ENCODE peak calls at places on chromosomes 11 and 22, in five cellular contexts. One of them, this sample, is unnamed.

GRCh38 chr22:49850959-49851815 is 2.5 kb upstream of the ZBED4 start:
- DNase-seq in spleen: peak
- DNase-seq in aorta: no peak
- DNase-seq in H7: no peak
- DNase-seq in fibroblast of mammary gland: no peak
- DNase-seq in this sample: peak

GRCh38 chr11:94077568-94078293 is 50.9 kb upstream of the PANX1 start:
- DNase-seq in spleen: no peak
- DNase-seq in aorta: no peak
- DNase-seq in H7: no peak
- DNase-seq in fibroblast of mammary gland: no peak
- DNase-seq in this sample: no peak

GRCh38 chr11:95337175-95337957 is 106.4 kb upstream of the SESN3 start:
- DNase-seq in spleen: peak
- DNase-seq in aorta: peak
- DNase-seq in H7: peak
- DNase-seq in fibroblast of mammary gland: peak
- DNase-seq in this sample: peak

GRCh38 chr22:20979243-20979809 is 2.8 kb upstream of the LZTR1 start:
- DNase-seq in spleen: no peak
- DNase-seq in aorta: peak
- DNase-seq in H7: peak
- DNase-seq in fibroblast of mammary gland: peak
- DNase-seq in this sample: peak

GRCh38 chr11:69301491-69302401 is 7.8 kb downstream of the MYEOV start:
- DNase-seq in spleen: no peak
- DNase-seq in aorta: peak
- DNase-seq in H7: no peak
- DNase-seq in fibroblast of mammary gland: peak
- DNase-seq in this sample: no peak

GRCh38 chr22:31094741-31095140 is 12.6 kb downstream of the SELENOM start:
- DNase-seq in spleen: no peak
- DNase-seq in aorta: no peak
- DNase-seq in H7: no peak
- DNase-seq in fibroblast of mammary gland: no peak
- DNase-seq in this sample: no peak

GRCh38 chr11:3056296-3057068 is 741 bp downstream of the CARS1 start:
- DNase-seq in spleen: no peak
- DNase-seq in aorta: no peak
- DNase-seq in H7: peak
- DNase-seq in fibroblast of mammary gland: no peak
- DNase-seq in this sample: peak

GRCh38 chr11:88522624-88523361 is 185.3 kb upstream of the CTSC start:
- DNase-seq in spleen: no peak
- DNase-seq in aorta: no peak
- DNase-seq in H7: no peak
- DNase-seq in fibroblast of mammary gland: no peak
- DNase-seq in this sample: no peak

GRCh38 chr11:59053387-59053786 is 32.7 kb upstream of the GLYATL1B start:
- DNase-seq in spleen: peak
- DNase-seq in aorta: peak
- DNase-seq in H7: no peak
- DNase-seq in fibroblast of mammary gland: peak
- DNase-seq in this sample: peak

GRCh38 chr11:29260939-29261705 is 755.7 kb downstream of the KCNA4 start:
- DNase-seq in spleen: no peak
- DNase-seq in aorta: no peak
- DNase-seq in H7: no peak
- DNase-seq in fibroblast of mammary gland: peak
- DNase-seq in this sample: no peak

GRCh38 chr11:44780940-44781631 is 54.3 kb downstream of the TSPAN18 start:
- DNase-seq in spleen: peak
- DNase-seq in aorta: no peak
- DNase-seq in H7: no peak
- DNase-seq in fibroblast of mammary gland: no peak
- DNase-seq in this sample: peak

GRCh38 chr11:59267196-59267595 is 54.5 kb upstream of the MPEG1 start:
- DNase-seq in spleen: no peak
- DNase-seq in aorta: no peak
- DNase-seq in H7: no peak
- DNase-seq in fibroblast of mammary gland: no peak
- DNase-seq in this sample: peak

GRCh38 chr11:92709329-92709728 is 260.1 kb upstream of the MTNR1B start:
- DNase-seq in spleen: no peak
- DNase-seq in aorta: no peak
- DNase-seq in H7: peak
- DNase-seq in fibroblast of mammary gland: no peak
- DNase-seq in this sample: no peak

GRCh38 chr22:19984201-19984753 is 32.3 kb downstream of the ARVCF start:
- DNase-seq in spleen: peak
- DNase-seq in aorta: peak
- DNase-seq in H7: no peak
- DNase-seq in fibroblast of mammary gland: peak
- DNase-seq in this sample: no peak

GRCh38 chr11:69287968-69288882 is 5.7 kb upstream of the MYEOV start:
- DNase-seq in spleen: no peak
- DNase-seq in aorta: no peak
- DNase-seq in H7: no peak
- DNase-seq in fibroblast of mammary gland: no peak
- DNase-seq in this sample: no peak

GRCh38 chr11:2529636-2530035 is 84.8 kb downstream of the KCNQ1 start:
- DNase-seq in spleen: peak
- DNase-seq in aorta: peak
- DNase-seq in H7: peak
- DNase-seq in fibroblast of mammary gland: no peak
- DNase-seq in this sample: peak

GRCh38 chr11:2196970-2197770 is 25.6 kb upstream of the TH start:
- DNase-seq in spleen: peak
- DNase-seq in aorta: peak
- DNase-seq in H7: peak
- DNase-seq in fibroblast of mammary gland: peak
- DNase-seq in this sample: peak

GRCh38 chr22:40452730-40453487 is 82.5 kb downstream of the SGSM3 start:
- DNase-seq in spleen: no peak
- DNase-seq in aorta: no peak
- DNase-seq in H7: no peak
- DNase-seq in fibroblast of mammary gland: no peak
- DNase-seq in this sample: no peak

GRCh38 chr11:67356867-67357561 is 3.7 kb upstream of the POLD4 start:
- DNase-seq in spleen: peak
- DNase-seq in aorta: peak
- DNase-seq in H7: peak
- DNase-seq in fibroblast of mammary gland: peak
- DNase-seq in this sample: peak
- H3K4me3 ChIP-seq in spleen: no peak
- H3K4me3 ChIP-seq in aorta: no peak
- H3K4me3 ChIP-seq in H7: no peak
- H3K4me3 ChIP-seq in fibroblast of mammary gland: no peak
- H3K4me3 ChIP-seq in this sample: no peak

DNA sequence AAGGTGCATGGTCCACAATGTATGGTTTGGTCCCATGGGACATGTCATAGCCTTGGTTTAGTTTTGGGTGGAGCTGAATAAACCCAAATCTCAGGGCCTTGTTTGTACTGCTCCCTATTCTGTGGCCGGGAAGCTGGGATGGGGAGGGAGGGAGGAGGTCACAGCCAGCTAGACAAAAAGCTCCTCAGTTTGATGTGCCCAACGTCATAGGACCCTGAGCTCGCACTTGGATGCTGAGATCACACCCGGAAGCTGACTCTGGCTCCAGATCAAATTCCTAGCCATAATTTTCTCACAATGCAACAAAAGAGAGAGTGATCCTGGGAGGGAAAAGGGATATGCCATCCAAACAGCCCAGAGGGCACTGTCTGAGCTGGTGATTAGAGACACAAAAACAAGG is 1.5 kb downstream of the HSPB2 start:
- DNase-seq in spleen: no peak
- DNase-seq in aorta: peak
- DNase-seq in H7: no peak
- DNase-seq in fibroblast of mammary gland: peak
- DNase-seq in this sample: no peak
- H3K4me3 ChIP-seq in spleen: no peak
- H3K4me3 ChIP-seq in aorta: peak
- H3K4me3 ChIP-seq in H7: no peak
- H3K4me3 ChIP-seq in fibroblast of mammary gland: no peak
- H3K4me3 ChIP-seq in this sample: no peak

DNA sequence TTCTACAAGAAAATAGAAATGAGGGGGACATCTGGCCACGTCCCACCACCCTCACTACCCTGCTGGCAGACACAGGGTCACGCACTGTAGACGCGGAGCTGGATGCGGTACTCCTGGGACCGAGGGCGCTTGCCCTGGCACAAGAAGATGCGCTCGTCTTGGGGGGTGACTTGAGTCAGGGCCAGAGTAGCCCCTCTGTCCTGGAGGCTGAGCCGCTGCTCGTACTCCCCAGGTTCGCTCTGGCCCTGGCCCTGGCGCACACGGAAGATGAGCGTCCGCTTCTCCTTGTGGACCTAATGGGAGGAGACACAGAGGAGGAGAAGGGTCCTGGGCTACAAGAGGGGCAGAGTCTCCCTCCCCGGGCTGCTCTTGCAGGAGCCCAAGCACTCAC is 2.2 kb downstream of the MCAM start:
- DNase-seq in spleen: no peak
- DNase-seq in aorta: no peak
- DNase-seq in H7: no peak
- DNase-seq in fibroblast of mammary gland: no peak
- DNase-seq in this sample: no peak
- H3K4me3 ChIP-seq in spleen: no peak
- H3K4me3 ChIP-seq in aorta: peak
- H3K4me3 ChIP-seq in H7: no peak
- H3K4me3 ChIP-seq in fibroblast of mammary gland: no peak
- H3K4me3 ChIP-seq in this sample: no peak

GRCh38 chr11:57424137-57424801 is 2.7 kb downstream of the SLC43A3 start:
- DNase-seq in spleen: no peak
- DNase-seq in aorta: no peak
- DNase-seq in H7: no peak
- DNase-seq in fibroblast of mammary gland: no peak
- DNase-seq in this sample: no peak
- H3K4me3 ChIP-seq in spleen: no peak
- H3K4me3 ChIP-seq in aorta: no peak
- H3K4me3 ChIP-seq in H7: no peak
- H3K4me3 ChIP-seq in fibroblast of mammary gland: peak
- H3K4me3 ChIP-seq in this sample: no peak

DNA sequence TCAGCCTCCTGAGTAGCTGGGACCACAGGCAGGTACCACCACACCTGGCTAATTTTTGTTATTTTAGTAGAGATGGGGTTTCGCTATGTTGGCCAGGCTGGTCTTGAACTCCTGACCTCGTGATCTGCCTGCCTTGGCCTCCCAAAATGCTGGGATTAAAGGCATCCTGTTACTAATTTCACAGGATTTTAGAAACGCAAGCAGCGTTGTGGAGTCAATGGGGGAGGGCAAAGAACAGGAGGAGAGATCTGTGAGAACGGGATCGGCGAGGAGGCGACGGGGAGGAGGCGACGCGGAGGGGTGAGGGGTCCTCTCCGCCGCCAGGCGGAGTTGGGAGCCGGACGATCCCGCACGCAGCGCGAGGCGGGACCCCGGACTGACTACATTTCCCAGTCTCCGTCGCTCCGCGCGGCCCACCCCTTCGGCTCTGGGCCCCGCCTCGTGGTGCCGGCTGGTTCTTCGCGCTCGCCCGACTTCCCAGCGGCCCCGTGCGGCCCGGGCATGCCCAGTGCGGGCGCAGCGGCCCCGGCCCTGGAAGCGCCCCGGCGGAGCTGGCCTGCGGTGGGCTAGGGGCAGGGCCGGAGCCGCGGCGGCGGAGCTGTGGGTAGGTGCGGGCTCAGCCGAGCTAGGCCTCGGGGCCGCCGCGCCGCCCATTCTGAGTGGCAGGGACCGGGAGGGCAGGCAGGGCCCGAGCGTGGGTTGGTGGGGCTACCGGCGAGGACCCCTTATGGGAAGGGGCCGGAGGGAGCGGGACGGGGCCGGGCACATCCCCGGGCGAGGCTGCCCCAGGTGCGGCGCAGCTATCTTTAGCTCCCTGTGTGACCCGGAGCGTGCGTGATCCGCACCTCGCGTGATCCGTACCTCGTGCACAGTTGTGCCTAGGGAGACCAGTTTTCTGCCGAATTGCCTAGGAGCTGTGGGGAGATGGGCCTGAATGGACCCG is at the start of gene EI24:
- DNase-seq in spleen: peak
- DNase-seq in aorta: peak
- DNase-seq in H7: peak
- DNase-seq in fibroblast of mammary gland: peak
- DNase-seq in this sample: peak
- H3K4me3 ChIP-seq in spleen: peak
- H3K4me3 ChIP-seq in aorta: peak
- H3K4me3 ChIP-seq in H7: peak
- H3K4me3 ChIP-seq in fibroblast of mammary gland: peak
- H3K4me3 ChIP-seq in this sample: peak

DNA sequence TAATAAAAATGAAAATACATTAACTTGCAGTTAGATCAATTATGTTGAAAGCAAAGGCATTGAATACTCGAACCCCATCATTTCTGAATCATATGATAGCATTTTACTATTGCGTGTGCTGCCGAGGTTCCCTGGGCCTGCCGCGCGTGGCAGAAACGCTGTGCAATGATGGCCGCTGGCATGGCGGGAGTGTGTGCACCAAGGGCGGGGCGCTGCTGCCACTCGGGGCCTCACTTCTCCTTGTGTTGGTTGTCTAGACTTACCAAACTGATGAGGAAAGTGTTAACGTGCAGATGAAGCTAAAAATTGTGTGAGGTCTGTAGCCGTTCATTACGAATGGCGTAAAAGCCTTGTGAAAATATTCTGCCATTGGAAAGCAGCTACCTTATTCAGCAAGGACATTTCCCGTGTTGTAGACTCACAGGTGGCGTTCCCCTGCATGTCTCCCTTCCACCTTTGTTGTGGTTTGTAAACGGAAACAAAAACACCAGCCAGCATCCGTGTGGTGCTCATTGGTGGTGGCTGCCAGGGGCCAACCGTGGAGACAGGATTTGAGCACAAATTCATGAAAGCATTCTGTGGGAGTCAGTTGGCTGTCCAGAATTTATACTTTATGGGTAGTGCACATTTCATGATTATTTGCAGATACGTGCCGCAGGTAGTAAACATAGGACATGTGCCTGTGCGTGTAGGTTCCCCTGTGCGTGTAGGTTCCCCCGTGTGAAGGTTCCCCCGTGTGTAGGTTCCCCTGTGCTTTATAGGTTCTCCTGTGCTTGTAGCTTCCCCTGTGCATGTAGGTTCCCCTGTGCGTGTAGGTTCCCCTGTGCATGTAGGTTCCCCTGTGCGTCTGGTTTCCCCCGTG is 5.9 kb upstream of the GRAMD4 start:
- DNase-seq in spleen: peak
- DNase-seq in aorta: no peak
- DNase-seq in H7: no peak
- DNase-seq in fibroblast of mammary gland: no peak
- DNase-seq in this sample: no peak
- H3K4me3 ChIP-seq in spleen: peak
- H3K4me3 ChIP-seq in aorta: no peak
- H3K4me3 ChIP-seq in H7: no peak
- H3K4me3 ChIP-seq in fibroblast of mammary gland: no peak
- H3K4me3 ChIP-seq in this sample: no peak

DNA sequence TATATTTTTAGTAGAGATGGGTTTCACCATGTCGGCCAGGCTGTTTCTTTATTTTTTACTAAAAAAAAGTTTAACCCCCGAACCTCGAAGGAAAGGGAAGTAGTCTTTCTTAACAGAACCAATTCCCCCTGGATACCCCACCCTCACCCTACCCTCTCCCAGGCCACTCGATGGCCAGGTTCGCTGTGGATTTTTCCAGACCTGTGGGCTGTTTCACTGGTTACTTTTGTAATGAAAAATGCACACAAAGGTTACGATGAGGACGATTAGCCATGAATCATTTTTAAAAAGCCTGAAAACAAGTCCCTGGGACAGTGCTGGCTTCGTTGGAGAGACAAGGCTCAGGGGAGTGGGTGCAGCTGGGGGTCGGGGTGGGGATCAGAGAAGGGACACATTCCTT is 2.6 kb downstream of the TSPO start:
- DNase-seq in spleen: no peak
- DNase-seq in aorta: no peak
- DNase-seq in H7: no peak
- DNase-seq in fibroblast of mammary gland: peak
- DNase-seq in this sample: no peak
- H3K4me3 ChIP-seq in spleen: no peak
- H3K4me3 ChIP-seq in aorta: no peak
- H3K4me3 ChIP-seq in H7: no peak
- H3K4me3 ChIP-seq in fibroblast of mammary gland: peak
- H3K4me3 ChIP-seq in this sample: no peak